ENCODE peak calls at places on chromosomes 11 and 22, in six cellular contexts. C is HepG2, I is HCT116, R is K562, D is H1, G is GM12878. Q is an unnamed sample.

GRCh38 chr11:16841481-16841880 is 103.0 kb downstream of the C11orf58 start:
- DNase-seq in C (no peak), I (no peak), R (no peak), D (no peak), G (no peak), Q (no peak)

GRCh38 chr11:88320149-88320559 is 17.4 kb downstream of the CTSC start:
- DNase-seq in C (no peak), I (no peak), R (no peak), D (no peak), G (no peak), Q (no peak)

GRCh38 chr22:35346596-35347220 is 34.2 kb upstream of the HMOX1 start:
- DNase-seq in C (no peak), I (no peak), R (no peak), D (no peak), G (no peak), Q (no peak)

GRCh38 chr11:105612766-105613165 is 2.9 kb downstream of the GRIA4 start:
- DNase-seq in C (no peak), I (no peak), R (no peak), D (no peak), G (no peak), Q (no peak)

GRCh38 chr11:23542816-23543215 is 682.5 kb upstream of the CCDC179 start:
- DNase-seq in C (no peak), I (no peak), R (no peak), D (no peak), G (no peak), Q (no peak)

GRCh38 chr11:71238285-71238875 is 14.0 kb downstream of the SHANK2 start:
- DNase-seq in C (no peak), I (no peak), R (no peak), D (no peak), G (no peak), Q (no peak)

GRCh38 chr11:127133061-127133460 is 132.5 kb upstream of the KIRREL3 start:
- DNase-seq in C (no peak), I (no peak), R (no peak), D (no peak), G (no peak), Q (no peak)

GRCh38 chr22:27726726-27727449 is 74.7 kb downstream of the MN1 start:
- DNase-seq in C (peak; percentile 4), I (no peak), R (peak; percentile 90), D (no peak), G (no peak), Q (no peak)

GRCh38 chr22:27748355-27749168 is 53.0 kb downstream of the MN1 start:
- DNase-seq in C (no peak), I (no peak), R (no peak), D (no peak), G (no peak), Q (no peak)

GRCh38 chr11:7573193-7573557 is 59.4 kb downstream of the PPFIBP2 start:
- DNase-seq in C (no peak), I (no peak), R (no peak), D (no peak), G (no peak), Q (no peak)

GRCh38 chr11:114291847-114292680 is 4.1 kb upstream of the NNMT start:
- DNase-seq in C (no peak), I (no peak), R (no peak), D (no peak), G (no peak), Q (no peak)
- H3K4me3 ChIP-seq in C (no peak overlapping the region), I (no peak overlapping the region), R (no peak overlapping the region), D (no peak overlapping the region), G (no peak overlapping the region), Q (no peak overlapping the region)

DNA sequence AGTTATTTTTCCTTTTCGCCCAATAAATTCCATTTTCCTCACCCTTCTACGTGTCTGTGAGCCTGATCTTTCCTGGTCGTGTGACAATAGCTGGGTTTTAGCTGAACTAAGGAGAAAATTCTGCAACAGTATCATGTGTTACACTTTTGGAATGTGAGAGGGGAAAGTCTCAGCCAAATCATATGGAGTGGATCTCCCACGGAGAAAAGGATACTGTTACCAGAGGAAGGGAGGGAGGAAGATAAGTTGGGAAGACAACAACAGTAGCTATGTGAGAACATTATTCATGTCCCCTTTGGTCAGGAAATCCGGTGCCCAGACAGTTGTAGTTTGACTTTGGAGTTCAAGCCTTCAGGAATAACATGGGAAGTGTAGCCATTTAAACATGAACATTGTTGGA is 584.0 kb upstream of the RAG2 start:
- DNase-seq in C (no peak), I (no peak), R (no peak), D (no peak), G (no peak), Q (no peak)
- TF ChIP-seq YY1 in C (no peak), I (no peak), R (no peak), D (no peak), G (no peak), Q (no peak)

GRCh38 chr22:49097171-49097925 is 730.3 kb downstream of the BRD1 start:
- DNase-seq in C (no peak), I (no peak), R (no peak), D (no peak), G (no peak), Q (no peak)

GRCh38 chr22:49099089-49099488 is 728.6 kb downstream of the BRD1 start:
- DNase-seq in C (no peak), I (no peak), R (no peak), D (no peak), G (no peak), Q (no peak)

GRCh38 chr22:49096476-49096875 is 731.2 kb downstream of the BRD1 start:
- DNase-seq in C (no peak), I (no peak), R (no peak), D (no peak), G (no peak), Q (no peak)

GRCh38 chr22:49099496-49100124 is 728.1 kb downstream of the BRD1 start:
- DNase-seq in C (no peak), I (peak; percentile 45), R (no peak), D (no peak), G (no peak), Q (no peak)

DNA sequence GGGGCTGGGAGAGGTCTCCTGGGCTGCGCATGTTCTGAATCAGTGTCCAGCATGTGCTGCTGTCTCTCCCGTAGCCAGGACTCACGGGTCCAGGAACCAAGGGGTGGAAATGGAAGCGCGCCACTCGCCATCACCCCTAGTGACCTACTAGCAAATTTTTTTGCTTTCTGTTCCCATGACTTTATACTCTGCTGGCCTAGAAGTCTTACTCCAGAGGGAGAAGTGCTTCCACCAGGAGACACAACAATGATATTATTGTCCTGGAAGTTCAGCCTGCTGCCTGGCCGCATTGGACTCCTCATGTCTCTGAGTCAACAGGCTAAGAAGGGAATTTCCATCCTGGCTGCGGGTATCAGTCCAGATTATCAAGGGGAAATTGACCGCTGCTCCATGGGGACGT is 729.7 kb downstream of the BRD1 start:
- DNase-seq in C (no peak), I (no peak), R (no peak), D (no peak), G (no peak), Q (no peak)
- TF ChIP-seq ZNF274 in C (no peak), I (no peak), R (no peak), D (no peak), G (no peak), Q (no peak)

GRCh38 chr11:27471588-27472397 is 797 bp downstream of the LGR4 start:
- DNase-seq in C (no peak), I (no peak), R (peak; percentile 44), D (no peak), G (no peak), Q (no peak)

GRCh38 chr11:27471067-27471587 is 1.5 kb downstream of the LGR4 start:
- DNase-seq in C (peak; percentile 21), I (no peak), R (no peak), D (no peak), G (no peak), Q (no peak)

GRCh38 chr11:27475622-27476021 is 3.0 kb upstream of the LGR4 start:
- DNase-seq in C (peak; percentile 95), I (no peak), R (no peak), D (no peak), G (no peak), Q (no peak)

GRCh38 chr11:27472398-27473016 is at the start of gene LGR4:
- DNase-seq in C (peak; percentile 97), I (peak; percentile 83), R (peak; percentile 93), D (peak; percentile 97), G (no peak), Q (peak; percentile 95)

GRCh38 chr11:27473017-27473406 is 422 bp upstream of the LGR4 start:
- DNase-seq in C (no peak), I (no peak), R (no peak), D (no peak), G (no peak), Q (no peak)
- H3K4me3 ChIP-seq in C (peak overlapping the region; percentile 92), I (peak overlapping the region; percentile 68), R (peak overlapping the region; percentile 76), D (peak overlapping the region; percentile 94), G (no peak overlapping the region), Q (peak overlapping the region; percentile 13)

GRCh38 chr11:3984896-3985295 is 109.7 kb upstream of the RRM1 start:
- DNase-seq in C (no peak), I (no peak), R (peak; percentile 67), D (peak; percentile 9), G (no peak), Q (peak; percentile 27)
- TF ChIP-seq YY1 in C (no peak), I (no peak), R (no peak), D (no peak), G (no peak), Q (no peak)

Q was measured in NT2/D1.